ENCODE peak calls at places on chromosome 2, in six cellular contexts. K, H, N, E, C and J are unnamed samples.

GRCh38 chr2:171482877-171483276 is 39.4 kb upstream of the CYBRD1 start:
- DNase-seq in K (no peak), H (peak), N (no peak), E (no peak), C (no peak), J (no peak)

GRCh38 chr2:234863043-234863934 is 88.5 kb upstream of the SH3BP4 start:
- DNase-seq in K (peak), H (peak), N (peak), E (no peak), C (no peak), J (peak)

GRCh38 chr2:209476367-209477191 is 52.7 kb downstream of the MAP2 start:
- DNase-seq in K (peak), H (peak), N (no peak), E (no peak), C (no peak), J (peak)

GRCh38 chr2:176527141-176527901 is 258.1 kb downstream of the MTX2 start:
- DNase-seq in K (peak), H (no peak), N (no peak), E (no peak), C (no peak), J (peak)

GRCh38 chr2:71798266-71799012 is 345.1 kb downstream of the DYSF start:
- DNase-seq in K (peak), H (peak), N (no peak), E (peak), C (peak), J (peak)

GRCh38 chr2:239190346-239190745 is 210.5 kb downstream of the HDAC4 start:
- DNase-seq in K (no peak), H (no peak), N (no peak), E (no peak), C (no peak), J (no peak)

GRCh38 chr2:62884514-62884913 is 166.1 kb upstream of the OTX1 start:
- DNase-seq in K (peak), H (peak), N (no peak), E (no peak), C (no peak), J (no peak)

GRCh38 chr2:168330624-168331423 is 83.4 kb upstream of the STK39 start:
- DNase-seq in K (no peak), H (no peak), N (no peak), E (no peak), C (no peak), J (no peak)